ENCODE peak calls at places on chromosome 11, in ten cellular contexts. P is NCI-H1417; U is K562; G is DND-41; Q is GM12891; C is neural crest cell; L is endothelial cell; Z is stimulated activated CD8-positive, alpha-beta memory T cell treated with anti-CD3 and anti-CD28 coated beads, Interleukin-7, amount 100 ng/mL, for 1 hour; K is iPS-NIHi11; Y is hepatocyte. E is an unnamed sample.

GRCh38 chr11:32705309-32706033 is 89.0 kb downstream of the CCDC73 start:
- DNase-seq in P (no peak), U (no peak), G (no peak), Q (no peak), C (no peak), L (no peak), Z (no peak), K (no peak), Y (no peak), E (no peak)

GRCh38 chr11:107702723-107703122 is 9.1 kb downstream of the SLN start:
- DNase-seq in P (no peak), U (no peak), G (no peak), Q (no peak), C (no peak), L (no peak), Z (no peak), K (no peak), Y (no peak), E (no peak)

GRCh38 chr11:133070053-133070713 is 462.1 kb downstream of the OPCML start:
- DNase-seq in P (no peak), U (no peak), G (no peak), Q (no peak), C (no peak), L (no peak), Z (no peak), K (no peak), Y (no peak), E (no peak)

GRCh38 chr11:118921929-118922744 is 3.6 kb downstream of the BCL9L start:
- DNase-seq in P (no peak), U (no peak), G (no peak), Q (no peak), C (no peak), L (peak), Z (no peak), K (peak), Y (peak), E (peak)

GRCh38 chr11:79579063-79579462 is 138.2 kb upstream of the TENM4 start:
- DNase-seq in P (no peak), U (no peak), G (no peak), Q (no peak), C (no peak), L (no peak), Z (no peak), K (no peak), Y (no peak), E (no peak)

GRCh38 chr11:65435330-65435931 is 12.8 kb downstream of the NEAT1 start:
- DNase-seq in P (no peak), U (no peak), G (no peak), Q (no peak), C (no peak), L (no peak), Z (no peak), K (no peak), Y (no peak), E (no peak)

GRCh38 chr11:102794382-102794781 is 3.6 kb downstream of the MMP1 start:
- DNase-seq in P (peak), U (peak), G (peak), Q (peak), C (no peak), L (peak), Z (no peak), K (peak), Y (peak), E (peak)

GRCh38 chr11:99918761-99919160 is 768.3 kb upstream of the ARHGAP42 start:
- DNase-seq in P (no peak), U (no peak), G (no peak), Q (no peak), C (no peak), L (no peak), Z (no peak), K (no peak), Y (no peak), E (no peak)

GRCh38 chr11:87878373-87878779 is 296.9 kb downstream of the RAB38 start:
- DNase-seq in P (no peak), U (no peak), G (peak), Q (no peak), C (peak), L (peak), Z (no peak), K (peak), Y (peak), E (no peak)

GRCh38 chr11:129637473-129637872 is 178.2 kb upstream of the TMEM45B start:
- DNase-seq in P (no peak), U (no peak), G (no peak), Q (no peak), C (no peak), L (no peak), Z (no peak), K (no peak), Y (no peak), E (peak)

GRCh38 chr11:35491231-35491871 is 34.1 kb downstream of the PAMR1 start:
- DNase-seq in P (no peak), U (no peak), G (no peak), Q (no peak), C (no peak), L (no peak), Z (no peak), K (no peak), Y (peak), E (peak)

GRCh38 chr11:7098235-7098832 is 9.5 kb downstream of the RBMXL2 start:
- DNase-seq in P (peak), U (peak), G (peak), Q (peak), C (no peak), L (peak), Z (no peak), K (peak), Y (peak), E (peak)

GRCh38 chr11:61955031-61955415 is 4.9 kb downstream of the BEST1 start:
- DNase-seq in P (no peak), U (peak), G (no peak), Q (no peak), C (no peak), L (peak), Z (no peak), K (peak), Y (peak), E (peak)

GRCh38 chr11:130487390-130488186 is 39.1 kb downstream of the ADAMTS15 start:
- DNase-seq in P (no peak), U (no peak), G (no peak), Q (no peak), C (no peak), L (no peak), Z (no peak), K (no peak), Y (no peak), E (no peak)

GRCh38 chr11:13137778-13138400 is 128.8 kb downstream of the RASSF10 start:
- DNase-seq in P (no peak), U (no peak), G (no peak), Q (no peak), C (no peak), L (no peak), Z (no peak), K (no peak), Y (no peak), E (peak)

GRCh38 chr11:83835423-83835822 is 549.3 kb upstream of the CCDC90B start:
- DNase-seq in P (no peak), U (no peak), G (no peak), Q (no peak), C (no peak), L (no peak), Z (no peak), K (no peak), Y (no peak), E (no peak)

GRCh38 chr11:119339581-119340334 is 925 bp downstream of the C1QTNF5 start:
- DNase-seq in P (no peak), U (peak), G (no peak), Q (peak), C (peak), L (peak), Z (no peak), K (peak), Y (peak), E (no peak)

GRCh38 chr11:18075444-18075843 is 29.4 kb upstream of the TPH1 start:
- DNase-seq in P (no peak), U (no peak), G (no peak), Q (no peak), C (no peak), L (no peak), Z (no peak), K (no peak), Y (no peak), E (no peak)

GRCh38 chr11:358129-358805 is 11.0 kb upstream of the B4GALNT4 start:
- DNase-seq in P (no peak), U (peak), G (no peak), Q (no peak), C (no peak), L (no peak), Z (no peak), K (no peak), Y (no peak), E (no peak)

GRCh38 chr11:45795379-45795778 is 9.6 kb upstream of the SLC35C1 start:
- DNase-seq in P (no peak), U (peak), G (no peak), Q (no peak), C (no peak), L (no peak), Z (no peak), K (no peak), Y (no peak), E (no peak)

GRCh38 chr11:120710354-120711187 is 199.0 kb downstream of the GRIK4 start:
- DNase-seq in P (no peak), U (no peak), G (no peak), Q (no peak), C (peak), L (peak), Z (no peak), K (peak), Y (peak), E (peak)

GRCh38 chr11:61004841-61005240 is 33.4 kb downstream of the CD6 start:
- DNase-seq in P (no peak), U (no peak), G (peak), Q (no peak), C (no peak), L (no peak), Z (no peak), K (no peak), Y (no peak), E (no peak)

E was measured in RPMI7951.